ENCODE peak calls at places on chromosomes 5 and 9, in nine cellular contexts. G is BE2C; W is adipocyte; M is effector memory CD4-positive, alpha-beta T cell; O is tibial nerve; U is GM23248; J is fibroblast of lung; Z is adrenal gland; P is heart left ventricle. H is an unnamed sample.
A peak's percentile ranks its signal among the peaks of the same experiment; 100 is the strongest.

GRCh38 chr5:106167766-106168165 is 1503.0 kb downstream of the EFNA5 start:
- DNase-seq in P (no peak), O (no peak), G (no peak), J (no peak), M (no peak), U (no peak), Z (no peak), W (no peak), H (no peak)

GRCh38 chr9:108099854-108100253 is 610.3 kb upstream of the KLF4 start:
- DNase-seq in U (no peak), M (no peak), P (no peak), Z (no peak), O (no peak), G (no peak), J (no peak), W (no peak), H (no peak)

GRCh38 chr9:13569706-13570423 is 290.4 kb upstream of the MPDZ start:
- DNase-seq in O (no peak), G (no peak), U (peak; percentile 13), M (no peak), J (peak; percentile 74), Z (no peak), P (no peak), W (peak; percentile 33), H (no peak)

GRCh38 chr5:139961435-139962157 is 81.5 kb downstream of the NRG2 start:
- DNase-seq in P (no peak), M (no peak), G (no peak), J (no peak), O (no peak), Z (peak; percentile 54), U (peak; percentile 33), W (no peak), H (no peak)

GRCh38 chr5:102843997-102844396 is 88.9 kb downstream of the PAM start:
- DNase-seq in O (no peak), J (peak; percentile 71), U (no peak), M (no peak), Z (no peak), W (peak; percentile 25), P (no peak), G (no peak), H (no peak)

GRCh38 chr5:167460449-167461020 is 830.9 kb upstream of the WWC1 start:
- DNase-seq in Z (no peak), G (no peak), M (no peak), W (no peak), P (no peak), U (no peak), O (no peak), J (no peak), H (no peak)

GRCh38 chr5:140402258-140403074 is 833 bp downstream of the ANKHD1 start:
- DNase-seq in P (peak; percentile 25), G (peak; percentile 63), U (peak; percentile 71), W (peak; percentile 68), J (peak; percentile 41), O (no peak), M (peak; percentile 25), Z (peak; percentile 38), H (peak; percentile 60)

GRCh38 chr9:35673998-35674361 is 252 bp downstream of the CA9 start:
- DNase-seq in J (no peak), O (no peak), G (no peak), M (no peak), Z (no peak), P (no peak), U (no peak), W (no peak), H (no peak)

GRCh38 chr9:2087500-2088313 is 72.6 kb downstream of the SMARCA2 start:
- DNase-seq in G (no peak), P (no peak), Z (no peak), W (peak; percentile 38), J (peak; percentile 64), M (no peak), U (peak; percentile 72), O (no peak), H (no peak)

GRCh38 chr5:177607452-177608192 is 7.7 kb downstream of the B4GALT7 start:
- DNase-seq in Z (peak; percentile 91), J (peak; percentile 85), U (peak; percentile 90), P (peak; percentile 65), W (peak; percentile 85), M (no peak), G (peak; percentile 87), O (no peak), H (peak; percentile 79)

GRCh38 chr9:125407432-125407973 is 145.9 kb downstream of the GAPVD1 start:
- DNase-seq in G (no peak), W (no peak), P (no peak), M (no peak), Z (no peak), U (no peak), J (no peak), O (no peak), H (peak; percentile 44)

GRCh38 chr5:113478691-113479090 is 9.6 kb downstream of the MCC start:
- DNase-seq in P (no peak), M (no peak), G (no peak), Z (no peak), O (no peak), W (no peak), U (no peak), J (no peak), H (no peak)

GRCh38 chr9:72038408-72038807 is 22.0 kb downstream of the C9orf57 start:
- DNase-seq in O (no peak), M (no peak), Z (no peak), J (peak; percentile 75), U (no peak), W (no peak), G (no peak), P (peak; percentile 9), H (no peak)

GRCh38 chr5:109688999-109689739 is 558 bp upstream of the MAN2A1 start:
- DNase-seq in J (peak; percentile 86), G (peak; percentile 91), O (peak; percentile 74), M (peak; percentile 66), Z (peak; percentile 88), W (peak; percentile 95), U (peak; percentile 96), P (peak; percentile 87), H (peak; percentile 78)

GRCh38 chr5:60102961-60103683 is 209.6 kb upstream of the PDE4D start:
- DNase-seq in Z (no peak), P (no peak), W (peak; percentile 77), O (no peak), J (no peak), G (no peak), U (peak; percentile 31), M (no peak), H (no peak)

GRCh38 chr9:37575511-37575914 is 667 bp downstream of the FBXO10 start:
- DNase-seq in O (no peak), Z (no peak), P (no peak), M (no peak), G (no peak), J (no peak), W (peak; percentile 40), U (peak; percentile 47), H (peak; percentile 72)

DNA sequence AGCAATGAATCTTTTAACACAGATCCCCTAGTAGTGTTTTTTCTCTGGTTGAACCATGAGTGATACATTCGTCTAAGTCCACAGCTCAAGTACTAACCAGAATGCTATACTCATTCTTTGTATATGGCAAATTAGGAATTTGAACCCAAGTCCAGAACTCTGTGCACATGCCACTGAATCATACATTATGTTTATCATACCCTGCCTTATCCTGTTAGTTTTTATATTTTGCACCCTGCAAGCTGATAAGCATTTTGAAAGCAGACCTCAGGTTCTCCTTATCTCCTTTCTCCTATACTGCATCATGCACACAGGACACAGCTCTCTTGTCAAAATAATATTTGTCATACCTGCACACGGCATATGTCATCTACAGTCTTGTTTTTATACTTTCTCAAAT is 54.6 kb upstream of the ELL2 start:
- DNase-seq in Z (no peak), U (no peak), G (no peak), J (no peak), P (no peak), M (no peak), O (no peak), W (no peak), H (no peak)
- H3K4me3 ChIP-seq in Z (no peak overlapping the region), U (no peak overlapping the region), G (no peak overlapping the region), J (no peak overlapping the region), P (no peak overlapping the region), M (no peak overlapping the region), O (no peak overlapping the region), W (no peak overlapping the region), H (no peak overlapping the region)

DNA sequence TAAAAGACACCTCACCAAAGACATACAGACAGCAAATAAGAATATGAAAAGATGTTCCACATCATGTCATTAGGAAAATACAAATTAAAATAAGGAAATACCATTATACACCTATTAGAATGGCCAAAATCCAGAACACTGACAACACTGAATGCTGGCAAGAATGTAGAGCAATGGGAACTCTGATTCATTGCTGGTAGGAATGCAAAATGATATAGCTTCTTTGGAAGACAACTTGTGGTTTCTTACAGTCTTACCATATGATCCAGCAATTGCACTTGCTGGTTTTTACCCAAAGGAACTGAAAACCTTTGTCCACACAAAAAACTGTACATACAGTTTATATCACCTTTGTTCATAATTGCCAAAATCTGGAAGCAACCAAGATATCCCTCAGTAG is 6.5 kb downstream of the TMEM161B start:
- DNase-seq in P (no peak), J (no peak), M (no peak), U (peak; percentile 61), W (peak; percentile 21), G (no peak), Z (no peak), O (no peak), H (no peak)
- H3K36me3 ChIP-seq in P (no peaks in the 10 kb centered on the region), J (no peaks in the 10 kb centered on the region), M (no peaks in the 10 kb centered on the region), U (peaks cover 3% of the 10 kb centered on the region), W (no peaks in the 10 kb centered on the region), G (no peaks in the 10 kb centered on the region), Z (no peaks in the 10 kb centered on the region), O (no peaks in the 10 kb centered on the region), H (peaks cover 15% of the 10 kb centered on the region)

DNA sequence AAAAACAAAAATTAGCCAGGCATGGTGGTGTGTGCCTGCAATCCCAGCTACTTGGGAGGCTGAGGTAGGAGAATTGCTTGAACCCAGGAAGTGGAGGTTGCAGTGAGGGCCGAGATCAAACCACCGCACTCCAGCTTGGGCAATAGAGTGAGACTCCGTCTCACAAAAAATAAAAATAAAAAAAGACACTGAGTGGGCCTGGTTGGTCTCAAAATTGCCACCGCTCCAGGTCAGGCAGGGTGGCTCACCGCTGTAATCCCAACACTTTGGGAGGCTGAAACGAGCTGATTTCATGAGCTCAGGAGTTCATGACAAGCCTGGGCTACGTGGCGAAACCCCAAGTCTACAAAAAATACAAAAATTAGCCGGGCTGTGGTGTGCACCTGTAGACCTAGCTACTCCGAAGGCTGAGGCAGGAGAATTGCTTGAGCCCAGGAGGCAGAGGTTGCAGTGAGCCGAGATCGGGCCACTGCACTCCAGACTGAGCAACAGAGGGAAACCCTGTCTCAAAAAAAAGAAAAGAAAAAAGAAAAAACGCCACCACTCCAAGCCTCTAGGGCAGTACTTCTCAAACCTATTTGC is 1.8 kb downstream of the STK10 start:
- DNase-seq in M (no peak), J (no peak), W (no peak), P (no peak), U (no peak), G (no peak), Z (no peak), O (no peak), H (no peak)
- H3K4me3 ChIP-seq in M (peak overlapping the region; percentile 95), J (peak overlapping the region; percentile 86), W (peak overlapping the region; percentile 92), P (no peak overlapping the region), U (peak overlapping the region; percentile 98), G (no peak overlapping the region), Z (no peak overlapping the region), O (peak overlapping the region; percentile 99), H (no peak overlapping the region)

DNA sequence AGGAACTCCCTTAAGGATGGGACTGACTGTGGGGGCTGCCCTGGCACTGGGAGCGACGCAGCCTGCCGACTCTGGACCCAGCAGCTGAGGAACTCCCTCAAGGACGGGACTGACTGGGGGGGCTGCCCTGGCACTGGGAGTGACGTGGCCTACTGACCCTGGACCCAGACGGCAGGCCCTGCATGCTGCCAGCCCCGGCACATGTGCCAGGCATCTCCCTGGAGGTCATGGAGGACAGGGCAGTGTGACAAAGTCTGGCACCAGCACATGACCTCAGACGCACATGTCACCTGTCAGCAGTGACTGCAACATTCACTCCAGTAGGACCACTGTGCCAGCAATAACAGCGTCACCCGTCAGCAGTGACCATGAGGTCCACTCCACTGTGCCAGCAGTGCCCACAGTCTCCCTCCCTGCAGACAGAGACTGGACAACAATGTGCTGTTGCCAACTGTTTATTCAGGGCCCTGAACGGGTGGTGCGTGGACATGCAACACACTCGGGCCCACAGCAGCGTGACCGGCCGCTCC is 4.5 kb downstream of the FBXW5 start:
- DNase-seq in M (no peak), G (no peak), U (no peak), Z (peak; percentile 96), J (no peak), W (no peak), P (peak; percentile 84), O (no peak), H (no peak)
- H3K36me3 ChIP-seq in M (peaks cover 37% of the 10 kb centered on the region), G (peaks cover 44% of the 10 kb centered on the region), U (peaks cover 16% of the 10 kb centered on the region), Z (peaks cover 40% of the 10 kb centered on the region), J (peaks cover 38% of the 10 kb centered on the region), W (peaks cover 36% of the 10 kb centered on the region), P (peaks cover 27% of the 10 kb centered on the region), O (peaks cover 4% of the 10 kb centered on the region), H (peaks cover 34% of the 10 kb centered on the region)